ENCODE peak calls at places on chromosomes 11 and 22, in four cellular contexts. W, X, P and M are unnamed samples.
A peak's percentile ranks its signal among the peaks of the same experiment; 100 is the strongest.

GRCh38 chr11:24155792-24156191 is 341.1 kb upstream of the LUZP2 start:
- DNase-seq in X (peak; percentile 63), P (no peak), W (no peak), M (peak; percentile 44)

GRCh38 chr11:91922846-91923245 is 301.8 kb upstream of the FAT3 start:
- DNase-seq in W (no peak), P (no peak), X (no peak), M (no peak)

GRCh38 chr22:42277988-42278776 is 7.7 kb upstream of the TCF20 start:
- DNase-seq in W (no peak), P (no peak), X (no peak), M (no peak)

GRCh38 chr11:69052343-69053168 is 3.8 kb downstream of the TPCN2 start:
- DNase-seq in P (no peak), W (no peak), X (no peak), M (no peak)

GRCh38 chr11:71059662-71060061 is 192.7 kb downstream of the SHANK2 start:
- DNase-seq in X (no peak), P (no peak), W (no peak), M (no peak)

GRCh38 chr11:92838655-92839334 is 130.7 kb upstream of the MTNR1B start:
- DNase-seq in P (peak; percentile 49), W (peak; percentile 16), X (peak; percentile 64), M (peak; percentile 65)

GRCh38 chr11:8167796-8168195 is 1.0 kb downstream of the RIC3 start:
- DNase-seq in W (peak; percentile 11), X (no peak), P (no peak), M (no peak)

GRCh38 chr11:22193348-22194051 is 615 bp downstream of the ANO5 start:
- DNase-seq in W (no peak), X (peak; percentile 68), P (peak; percentile 67), M (peak; percentile 83)

GRCh38 chr11:70481625-70482528 is 83.5 kb downstream of the CTTN start:
- DNase-seq in P (no peak), X (no peak), W (peak; percentile 63), M (no peak)

GRCh38 chr11:63472372-63472771 is 18.6 kb downstream of the PLAAT5 start:
- DNase-seq in P (no peak), X (no peak), W (no peak), M (no peak)

GRCh38 chr22:26777402-26777801 is 120.0 kb downstream of the MIAT start:
- DNase-seq in X (peak; percentile 74), W (peak; percentile 5), P (no peak), M (peak; percentile 88)

GRCh38 chr11:76690736-76691135 is 20.2 kb upstream of the LRRC32 start:
- DNase-seq in W (peak; percentile 86), X (no peak), P (no peak), M (no peak)

GRCh38 chr11:119167933-119168332 is 592 bp upstream of the NLRX1 start:
- DNase-seq in X (no peak), P (no peak), W (no peak), M (no peak)

GRCh38 chr11:12717851-12718291 is 43.6 kb downstream of the TEAD1 start:
- DNase-seq in W (no peak), X (no peak), P (peak; percentile 43), M (no peak)

GRCh38 chr11:133600876-133601275 is 68.6 kb upstream of the OPCML start:
- DNase-seq in W (no peak), X (no peak), P (no peak), M (no peak)

GRCh38 chr22:50656122-50657070 is 16.2 kb upstream of the SHANK3 start:
- DNase-seq in X (no peak), W (peak; percentile 61), P (no peak), M (peak; percentile 51)

GRCh38 chr11:70500076-70500847 is 101.9 kb downstream of the CTTN start:
- DNase-seq in W (no peak), X (no peak), P (no peak), M (no peak)

GRCh38 chr11:130209128-130209932 is 49.7 kb downstream of the ST14 start:
- DNase-seq in P (peak; percentile 44), W (no peak), X (peak; percentile 25), M (no peak)

GRCh38 chr11:31240340-31240904 is 129.1 kb downstream of the DCDC1 start:
- DNase-seq in W (peak; percentile 33), X (peak; percentile 40), P (no peak), M (peak; percentile 72)

GRCh38 chr11:69443968-69444364 is 37.5 kb upstream of the LINC01488 start:
- DNase-seq in X (no peak), P (no peak), W (peak; percentile 58), M (peak; percentile 55)

GRCh38 chr11:79637219-79637618 is 196.4 kb upstream of the TENM4 start:
- DNase-seq in P (no peak), X (no peak), W (no peak), M (no peak)

GRCh38 chr22:43381693-43382092 is 30.1 kb upstream of the MPPED1 start:
- DNase-seq in P (no peak), X (no peak), W (peak; percentile 4), M (no peak)

GRCh38 chr11:96277696-96278038 is 65.3 kb downstream of the MAML2 start:
- DNase-seq in P (no peak), W (no peak), X (no peak), M (peak; percentile 51)

GRCh38 chr11:96279018-96279417 is 64.0 kb downstream of the MAML2 start:
- DNase-seq in X (no peak), W (no peak), P (no peak), M (no peak)

GRCh38 chr11:96280444-96280843 is 62.6 kb downstream of the MAML2 start:
- DNase-seq in W (no peak), X (no peak), P (no peak), M (no peak)

GRCh38 chr11:96278039-96278897 is 64.7 kb downstream of the MAML2 start:
- DNase-seq in P (no peak), W (peak; percentile 23), X (no peak), M (no peak)

GRCh38 chr11:96279421-96280290 is 63.3 kb downstream of the MAML2 start:
- DNase-seq in P (no peak), X (no peak), W (peak; percentile 67), M (no peak)
- H3K27ac ChIP-seq in P (no peak overlapping the region), X (no peak overlapping the region), W (no peak overlapping the region), M (no peak overlapping the region)

DNA sequence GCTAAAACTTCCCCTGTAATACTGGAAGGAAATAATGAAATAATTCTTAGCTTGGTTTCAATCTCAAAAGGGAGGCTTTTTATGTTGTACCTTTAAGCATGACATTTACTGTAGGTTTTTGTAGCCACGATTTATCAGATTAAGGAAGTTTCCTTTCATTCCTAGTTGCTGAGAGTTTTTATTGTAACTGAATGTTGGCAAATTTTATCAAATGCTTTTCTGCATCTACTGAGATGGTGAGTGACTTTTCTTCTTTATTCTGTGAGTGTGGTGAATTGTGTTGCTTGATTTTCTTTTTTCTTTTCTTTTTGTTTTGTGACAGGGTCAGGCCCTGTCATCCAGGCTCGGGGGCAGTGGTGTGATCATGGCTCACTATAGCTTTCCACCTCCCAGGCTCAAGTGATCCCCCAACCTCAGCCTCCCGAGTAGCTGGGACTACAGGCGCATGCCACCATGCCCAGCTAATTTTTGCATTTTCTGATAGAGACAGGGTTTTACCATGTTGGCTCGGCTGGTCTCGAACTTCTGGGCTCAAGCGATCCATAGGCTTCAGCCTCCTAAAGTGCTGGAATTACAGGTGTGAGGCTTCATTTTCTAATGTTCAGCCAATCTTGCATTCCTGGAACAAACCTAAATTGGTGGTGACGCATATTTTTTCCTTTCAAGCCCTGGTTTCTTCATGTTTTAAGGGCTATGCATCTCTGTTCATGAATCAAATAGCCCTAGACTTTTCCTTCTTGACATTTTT is 26.2 kb downstream of the SUSD2 start:
- DNase-seq in X (no peak), W (no peak), P (no peak), M (no peak)
- H3K56ac ChIP-seq in X (no peak overlapping the region), W (peak overlapping the region; percentile 89), P (no peak overlapping the region), M (no peak overlapping the region)

DNA sequence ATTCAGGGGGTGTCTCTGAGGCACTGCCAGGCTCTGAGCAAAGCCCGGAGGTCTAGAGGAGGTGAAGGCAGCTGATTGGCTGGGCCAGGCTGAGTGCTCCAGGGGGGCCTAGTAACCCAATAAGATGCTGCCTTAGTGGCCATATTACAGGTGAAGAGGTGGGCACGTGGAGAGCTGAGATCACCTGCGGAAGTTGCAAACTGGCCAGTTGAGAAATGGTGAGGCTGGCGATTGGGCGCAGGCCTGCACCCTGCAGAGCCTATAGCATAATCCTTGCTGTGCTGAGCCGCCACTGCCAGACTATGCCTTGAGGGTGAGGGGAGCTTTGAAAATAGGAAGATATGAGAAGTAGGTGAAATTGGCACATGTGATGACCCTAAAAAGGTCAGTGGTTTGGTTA is 21.7 kb downstream of the DERL3 start:
- DNase-seq in X (peak; percentile 12), P (no peak), W (no peak), M (no peak)
- H3K27ac ChIP-seq in X (no peak overlapping the region), P (no peak overlapping the region), W (no peak overlapping the region), M (no peak overlapping the region)

DNA sequence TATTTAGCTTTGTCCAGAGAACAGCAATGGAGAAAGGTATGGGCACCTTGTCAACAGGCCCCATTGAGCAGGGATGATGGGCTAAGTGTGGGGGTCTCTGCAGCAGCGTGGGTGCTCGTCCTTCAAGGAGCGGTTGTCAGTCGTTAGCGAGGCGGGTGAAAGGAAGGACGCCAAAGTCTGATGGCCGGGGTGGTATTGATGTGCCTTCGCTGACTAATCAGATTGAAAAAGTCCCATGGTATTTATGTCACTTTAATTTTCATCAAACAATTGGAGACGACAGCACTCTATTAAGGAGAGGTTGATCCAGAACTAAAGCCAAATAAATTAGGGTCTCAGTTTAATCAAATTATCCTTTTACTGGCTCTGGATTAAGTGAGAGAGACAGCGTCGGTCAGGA is 9.6 kb downstream of the HTATIP2 start:
- DNase-seq in W (no peak), P (no peak), X (no peak), M (no peak)
- H3K56ac ChIP-seq in W (no peak overlapping the region), P (no peak overlapping the region), X (no peak overlapping the region), M (no peak overlapping the region)

GRCh38 chr11:66725114-66725513 is 3.9 kb downstream of the SPTBN2 start:
- DNase-seq in X (no peak), P (no peak), W (no peak), M (no peak)
- H3K27ac ChIP-seq in X (no peak overlapping the region), P (no peak overlapping the region), W (no peak overlapping the region), M (no peak overlapping the region)

DNA sequence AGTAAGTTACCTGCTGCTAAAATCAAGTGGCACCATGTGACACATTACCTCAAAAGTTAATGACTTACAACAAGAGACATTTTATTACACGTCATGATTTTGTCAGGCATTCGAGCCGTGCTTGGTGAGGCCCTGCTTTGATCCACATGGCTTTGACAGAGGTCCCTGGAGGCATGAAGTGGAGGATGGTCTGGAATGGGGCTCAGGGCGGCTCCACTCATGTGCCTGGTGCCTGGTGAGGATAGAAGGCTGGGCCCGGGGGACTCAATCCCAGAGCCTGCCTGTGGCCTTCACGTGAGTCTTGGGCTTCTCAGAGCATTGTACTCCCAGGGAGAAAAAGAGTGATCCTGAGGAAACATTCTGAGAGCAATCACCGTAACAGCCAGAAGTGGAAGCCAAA is 339.1 kb upstream of the B3GAT1 start:
- DNase-seq in W (no peak), P (no peak), X (no peak), M (no peak)
- H3K56ac ChIP-seq in W (no peak overlapping the region), P (no peak overlapping the region), X (no peak overlapping the region), M (no peak overlapping the region)

GRCh38 chr22:39349506-39349966 is 255 bp upstream of the SYNGR1 start:
- DNase-seq in X (no peak), P (peak; percentile 70), W (no peak), M (peak; percentile 42)
- H3K27ac ChIP-seq in X (no peak overlapping the region), P (no peak overlapping the region), W (peak overlapping the region; percentile 54), M (no peak overlapping the region)

GRCh38 chr11:110077318-110077717 is 15.9 kb upstream of the ZC3H12C start:
- DNase-seq in P (no peak), X (no peak), W (no peak), M (no peak)
- H3K56ac ChIP-seq in P (no peak overlapping the region), X (no peak overlapping the region), W (no peak overlapping the region), M (no peak overlapping the region)